ENCODE peak calls at places on chromosome 17, in four cellular contexts. D is DND-41, M is kidney, P is adipocyte. R is an unnamed sample.

GRCh38 chr17:358491-359133 is 6.0 kb upstream of the RPH3AL start:
- DNase-seq in D (no peak), M (peak; percentile 64), P (no peak), R (no peak)

GRCh38 chr17:50051606-50052005 is 4.3 kb upstream of the ITGA3 start:
- DNase-seq in M (peak; percentile 7), P (no peak), D (no peak), R (no peak)

GRCh38 chr17:77478899-77479298 is 338.1 kb downstream of the SEC14L1 start:
- DNase-seq in D (no peak), M (no peak), P (no peak), R (no peak)

GRCh38 chr17:64491995-64492394 is 4.9 kb downstream of the POLG2 start:
- DNase-seq in P (no peak), M (no peak), D (no peak), R (no peak)

GRCh38 chr17:10821770-10822169 is 16.1 kb downstream of the PIRT start:
- DNase-seq in D (no peak), P (no peak), M (no peak), R (no peak)

GRCh38 chr17:38871992-38872605 is 2.2 kb downstream of the LASP1 start:
- DNase-seq in D (no peak), P (no peak), M (no peak), R (peak; percentile 51)

GRCh38 chr17:12709063-12709462 is 43.4 kb downstream of the MYOCD start:
- DNase-seq in D (no peak), P (no peak), M (no peak), R (no peak)

GRCh38 chr17:37176683-37177082 is 199.1 kb upstream of the C17orf78 start:
- DNase-seq in P (peak; percentile 39), M (no peak), D (no peak), R (no peak)

GRCh38 chr17:36188891-36189306 is 7.7 kb downstream of the CCL3L1 start:
- DNase-seq in P (peak; percentile 22), M (no peak), D (peak; percentile 93), R (no peak)

GRCh38 chr17:72622661-72623433 is 469.6 kb downstream of the SLC39A11 start:
- DNase-seq in M (no peak), P (no peak), D (no peak), R (no peak)

GRCh38 chr17:49814781-49815496 is 26.5 kb downstream of the KAT7 start:
- DNase-seq in M (no peak), P (no peak), D (no peak), R (no peak)

GRCh38 chr17:61768405-61768804 is 94.9 kb downstream of the BRIP1 start:
- DNase-seq in D (no peak), M (no peak), P (no peak), R (no peak)

GRCh38 chr17:7070712-7071111 is 9.3 kb downstream of the CLEC10A start:
- DNase-seq in M (no peak), D (no peak), P (no peak), R (no peak)

GRCh38 chr17:80361495-80362220 is 53.3 kb upstream of the ENDOV start:
- DNase-seq in M (peak; percentile 51), P (peak; percentile 4), D (peak; percentile 38), R (no peak)

GRCh38 chr17:28045304-28045703 is 2.8 kb downstream of the NLK start:
- DNase-seq in M (no peak), P (no peak), D (no peak), R (no peak)
- H3K4me3 ChIP-seq in M (peak overlapping the region; percentile 60), P (peak overlapping the region; percentile 38), D (peak overlapping the region; percentile 33), R (peak overlapping the region; percentile 48)

DNA sequence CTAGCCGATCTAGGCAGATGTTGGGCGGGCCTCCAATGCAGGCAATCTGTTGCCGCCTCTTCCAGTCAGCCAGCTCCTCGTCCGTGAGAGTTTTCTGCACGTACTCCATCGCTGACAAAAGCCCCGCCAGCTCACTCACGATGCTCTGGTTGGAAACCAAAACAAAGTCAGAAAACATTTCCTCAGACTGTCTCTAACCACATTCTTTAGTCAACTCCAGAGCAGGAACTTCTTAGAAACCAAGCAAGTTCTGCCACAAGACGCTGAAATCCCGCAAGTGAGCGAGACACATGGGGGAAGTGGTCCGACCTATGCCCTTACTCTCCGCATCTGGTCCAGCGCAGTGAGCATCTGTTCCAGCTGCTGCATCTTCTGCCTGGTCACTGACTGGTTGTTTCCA is 49.1 kb downstream of the STAT5A start:
- DNase-seq in D (no peak), P (no peak), M (no peak), R (peak; percentile 73)
- H3K36me3 ChIP-seq in D (peaks cover 56% of the 10 kb centered on the region), P (peaks cover 95% of the 10 kb centered on the region), M (peaks cover 44% of the 10 kb centered on the region), R (peaks cover 73% of the 10 kb centered on the region)

DNA sequence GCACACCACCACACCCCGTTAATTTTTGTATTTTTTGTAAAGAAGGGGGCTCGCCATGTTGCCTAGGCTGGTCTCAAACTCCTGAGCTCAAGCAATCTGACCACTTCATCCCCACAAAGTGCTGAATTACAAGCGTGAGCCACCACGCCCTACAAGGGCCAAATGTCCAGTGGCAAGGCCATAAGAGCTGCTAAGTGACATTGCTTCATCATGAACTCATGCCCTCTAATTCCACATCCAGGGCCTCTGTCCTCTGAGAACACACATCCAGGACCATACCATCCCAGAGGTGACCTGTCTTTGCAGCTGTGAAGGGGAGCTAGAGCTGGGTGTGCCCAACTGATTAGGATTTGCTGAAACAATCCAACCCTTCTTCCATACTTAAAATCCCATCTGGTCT is 25.6 kb upstream of the MEIOC start:
- DNase-seq in D (no peak), P (no peak), M (no peak), R (no peak)
- H3K4me3 ChIP-seq in D (no peak overlapping the region), P (no peak overlapping the region), M (no peak overlapping the region), R (no peak overlapping the region)

GRCh38 chr17:42512246-42512645 is 23.8 kb upstream of the NAGLU start:
- DNase-seq in M (no peak), D (no peak), P (no peak), R (no peak)
- H3K36me3 ChIP-seq in M (peaks cover 32% of the 10 kb centered on the region), D (no peaks in the 10 kb centered on the region), P (peaks cover 36% of the 10 kb centered on the region), R (peaks cover 11% of the 10 kb centered on the region)

GRCh38 chr17:15262291-15263205 is 2.6 kb downstream of the PMP22 start:
- DNase-seq in D (no peak), P (peak; percentile 95), M (peak; percentile 95), R (no peak)
- H3K4me3 ChIP-seq in D (no peak overlapping the region), P (peak overlapping the region; percentile 91), M (peak overlapping the region; percentile 89), R (no peak overlapping the region)

GRCh38 chr17:30449480-30449879 is 27.7 kb upstream of the GOSR1 start:
- DNase-seq in P (no peak), M (no peak), D (no peak), R (no peak)
- H3K36me3 ChIP-seq in P (peaks cover 16% of the 10 kb centered on the region), M (peaks cover 2% of the 10 kb centered on the region), D (peaks cover 34% of the 10 kb centered on the region), R (peaks cover 21% of the 10 kb centered on the region)

DNA sequence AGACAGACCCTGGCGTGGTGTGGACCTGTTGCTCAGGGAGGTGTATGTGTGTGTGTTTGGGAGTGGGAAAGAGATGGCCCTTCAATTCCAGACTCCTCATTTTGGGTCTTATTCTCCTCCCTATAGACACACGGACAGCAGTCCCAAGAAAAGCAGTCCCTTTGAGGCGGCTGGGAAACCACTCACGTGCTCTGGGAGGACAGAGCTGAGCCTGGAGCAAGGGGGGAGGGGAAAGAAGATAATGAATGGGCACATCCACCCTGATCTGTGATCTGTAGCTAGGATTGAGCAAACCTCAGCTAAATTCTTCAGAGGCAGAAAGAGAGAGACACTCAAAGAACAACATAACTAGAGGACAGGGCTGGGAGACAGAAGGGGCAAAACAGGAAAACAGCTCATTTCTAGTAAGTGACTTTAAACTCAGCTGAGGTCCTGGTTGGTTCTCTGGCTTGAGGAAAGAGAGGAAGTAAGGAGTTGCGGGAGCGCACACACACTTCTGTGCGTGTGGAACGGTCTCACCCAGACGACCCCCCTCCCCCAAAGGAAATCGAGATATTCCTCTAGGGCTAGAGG is 784 bp downstream of the RAB5C start:
- DNase-seq in P (peak; percentile 64), M (no peak), D (peak; percentile 27), R (peak; percentile 24)
- H3K4me3 ChIP-seq in P (peak overlapping the region; percentile 98), M (peak overlapping the region; percentile 97), D (peak overlapping the region; percentile 95), R (peak overlapping the region; percentile 95)

GRCh38 chr17:17215575-17215974 is 9.4 kb upstream of the PLD6 start:
- DNase-seq in D (no peak), M (no peak), P (no peak), R (no peak)
- H3K36me3 ChIP-seq in D (peaks cover 79% of the 10 kb centered on the region), M (peaks cover 41% of the 10 kb centered on the region), P (peaks cover 79% of the 10 kb centered on the region), R (peaks cover 76% of the 10 kb centered on the region)

DNA sequence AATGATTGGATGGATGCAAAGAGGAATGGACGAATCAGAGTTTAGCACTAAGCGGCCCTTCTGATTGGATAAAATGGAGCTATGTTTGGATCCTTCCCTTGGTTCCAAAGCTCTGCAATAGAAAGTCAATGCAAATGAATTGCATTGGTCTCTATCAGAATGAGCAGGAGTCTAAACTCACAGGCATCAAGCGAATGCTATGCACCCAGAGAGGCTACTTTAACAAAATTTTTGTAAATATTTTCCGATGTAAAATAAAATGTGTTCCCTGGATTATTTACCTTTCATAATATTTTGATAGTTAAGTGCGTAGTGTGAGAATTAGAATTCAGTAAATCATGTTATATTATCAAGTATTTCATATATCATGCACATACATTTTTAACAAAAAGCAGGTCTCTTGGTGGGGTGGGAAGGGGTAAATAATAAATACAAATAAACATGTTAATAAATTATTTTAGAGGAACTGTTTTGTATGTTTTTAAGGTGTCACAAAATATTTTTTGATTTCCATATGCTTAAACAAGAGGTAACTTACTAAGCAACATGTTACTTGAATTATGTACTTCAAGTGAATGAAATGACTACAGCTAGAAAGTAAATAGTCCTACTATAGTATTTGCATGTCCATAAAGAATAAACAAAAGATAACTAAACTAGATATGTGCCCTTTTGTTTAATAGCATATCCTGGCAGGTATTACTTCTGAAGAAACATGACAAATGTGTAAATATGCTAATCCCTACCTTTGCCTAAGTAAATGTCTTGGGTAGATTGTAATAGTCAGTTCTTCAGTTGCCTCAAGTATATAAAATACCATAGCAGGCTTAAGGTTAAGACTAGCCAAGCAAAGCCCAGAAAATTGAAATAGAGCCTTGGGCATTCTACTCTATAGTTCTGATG is 4.4 kb upstream of the UNK start:
- DNase-seq in D (no peak), M (no peak), P (no peak), R (no peak)
- H3K4me3 ChIP-seq in D (peak overlapping the region; percentile 22), M (no peak overlapping the region), P (peak overlapping the region; percentile 92), R (peak overlapping the region; percentile 56)

R was measured in CD4-positive, CD25-positive, alpha-beta regulatory T cell.